ENCODE peak calls at places on chromosomes 6 and 20, in five cellular contexts. J, F, V, Q and U are unnamed samples.
A peak's percentile ranks its signal among the peaks of the same experiment; 100 is the strongest.

GRCh38 chr6:132764370-132764769 is 6.7 kb upstream of the VNN2 start:
- DNase-seq in J (peak; percentile 86), F (no peak), V (no peak), Q (no peak), U (no peak)

GRCh38 chr6:104506429-104506828 is 353.3 kb downstream of the HACE1 start:
- DNase-seq in J (no peak), F (no peak), V (no peak), Q (no peak), U (no peak)

GRCh38 chr20:51802170-51802745 is at the start of gene SALL4:
- DNase-seq in J (no peak), F (no peak), V (no peak), Q (no peak), U (no peak)

GRCh38 chr6:118558811-118559217 is 10.7 kb downstream of the PLN start:
- DNase-seq in J (no peak), F (no peak), V (no peak), Q (no peak), U (no peak)

GRCh38 chr6:8914700-8915099 is 479.4 kb upstream of the SLC35B3 start:
- DNase-seq in J (no peak), F (no peak), V (no peak), Q (no peak), U (no peak)

GRCh38 chr6:99114769-99115406 is 167.1 kb upstream of the FBXL4 start:
- DNase-seq in J (no peak), F (no peak), V (no peak), Q (no peak), U (no peak)

GRCh38 chr6:81693212-81693611 is 59.3 kb downstream of the TENT5A start:
- DNase-seq in J (no peak), F (no peak), V (no peak), Q (no peak), U (no peak)

GRCh38 chr6:10384064-10384317 is 30.9 kb downstream of the TFAP2A start:
- DNase-seq in J (no peak), F (no peak), V (no peak), Q (no peak), U (no peak)

GRCh38 chr20:4507288-4507719 is 214.4 kb upstream of the PRND start:
- DNase-seq in J (peak; percentile 71), F (no peak), V (no peak), Q (no peak), U (no peak)

GRCh38 chr6:132227937-132228336 is 173.3 kb downstream of the MOXD1 start:
- DNase-seq in J (no peak), F (no peak), V (no peak), Q (no peak), U (no peak)

GRCh38 chr6:30730611-30731435 is 10.7 kb downstream of the TUBB start:
- DNase-seq in J (no peak), F (peak; percentile 73), V (no peak), Q (peak; percentile 86), U (peak; percentile 91)

GRCh38 chr20:45878076-45878731 is 2.8 kb upstream of the ZSWIM1 start:
- DNase-seq in J (no peak), F (no peak), V (peak; percentile 36), Q (no peak), U (no peak)

GRCh38 chr20:31949877-31950646 is 1.8 kb downstream of the PDRG1 start:
- DNase-seq in J (no peak), F (no peak), V (no peak), Q (no peak), U (no peak)
- H3K4me3 ChIP-seq in J (no peak overlapping the region), F (peak overlapping the region; percentile 88), V (no peak overlapping the region), Q (no peak overlapping the region), U (no peak overlapping the region)

GRCh38 chr6:89794324-89794723 is 25.3 kb downstream of the MDN1 start:
- DNase-seq in J (no peak), F (no peak), V (no peak), Q (no peak), U (no peak)
- H3K4me3 ChIP-seq in J (no peak overlapping the region), F (peak overlapping the region; percentile 60), V (no peak overlapping the region), Q (no peak overlapping the region), U (no peak overlapping the region)

GRCh38 chr6:137776786-137777185 is 90.3 kb upstream of the TNFAIP3 start:
- DNase-seq in J (no peak), F (no peak), V (no peak), Q (no peak), U (no peak)

GRCh38 chr6:137775720-137776119 is 91.3 kb upstream of the TNFAIP3 start:
- DNase-seq in J (no peak), F (no peak), V (no peak), Q (no peak), U (no peak)

GRCh38 chr6:137777299-137778075 is 89.6 kb upstream of the TNFAIP3 start:
- DNase-seq in J (no peak), F (no peak), V (no peak), Q (no peak), U (no peak)

GRCh38 chr6:137775192-137775591 is 91.9 kb upstream of the TNFAIP3 start:
- DNase-seq in J (no peak), F (no peak), V (no peak), Q (no peak), U (no peak)

GRCh38 chr6:137776256-137776655 is 90.8 kb upstream of the TNFAIP3 start:
- DNase-seq in J (no peak), F (no peak), V (no peak), Q (no peak), U (no peak)
- H3K4me3 ChIP-seq in J (no peak overlapping the region), F (no peak overlapping the region), V (no peak overlapping the region), Q (no peak overlapping the region), U (no peak overlapping the region)

GRCh38 chr6:6002005-6002808 is 4.5 kb downstream of the NRN1 start:
- DNase-seq in J (no peak), F (no peak), V (no peak), Q (no peak), U (no peak)
- H3K4me3 ChIP-seq in J (no peak overlapping the region), F (no peak overlapping the region), V (no peak overlapping the region), Q (no peak overlapping the region), U (no peak overlapping the region)

DNA sequence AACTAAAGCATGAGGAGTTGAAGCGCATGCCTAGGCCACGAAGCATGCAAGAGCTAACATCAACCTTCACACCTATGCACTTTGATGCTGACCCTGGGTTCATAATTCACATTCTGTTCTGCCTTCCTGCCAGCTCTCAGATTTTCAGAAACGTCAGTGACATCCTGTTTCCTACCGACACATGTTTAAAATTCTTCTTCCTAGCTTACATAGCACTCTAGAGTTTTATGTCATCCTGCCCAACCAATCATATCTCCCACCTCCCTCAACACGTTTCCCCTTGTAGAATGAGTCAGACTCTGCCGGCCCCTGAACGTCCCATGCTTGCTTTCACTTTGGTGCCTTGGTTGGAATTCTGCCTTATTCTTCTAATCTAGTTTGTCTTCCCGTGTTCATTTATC is 97.1 kb upstream of the MAP7 start:
- DNase-seq in J (no peak), F (peak; percentile 8), V (peak; percentile 43), Q (no peak), U (no peak)
- H3K4me3 ChIP-seq in J (no peak overlapping the region), F (peak overlapping the region; percentile 45), V (no peak overlapping the region), Q (no peak overlapping the region), U (no peak overlapping the region)

DNA sequence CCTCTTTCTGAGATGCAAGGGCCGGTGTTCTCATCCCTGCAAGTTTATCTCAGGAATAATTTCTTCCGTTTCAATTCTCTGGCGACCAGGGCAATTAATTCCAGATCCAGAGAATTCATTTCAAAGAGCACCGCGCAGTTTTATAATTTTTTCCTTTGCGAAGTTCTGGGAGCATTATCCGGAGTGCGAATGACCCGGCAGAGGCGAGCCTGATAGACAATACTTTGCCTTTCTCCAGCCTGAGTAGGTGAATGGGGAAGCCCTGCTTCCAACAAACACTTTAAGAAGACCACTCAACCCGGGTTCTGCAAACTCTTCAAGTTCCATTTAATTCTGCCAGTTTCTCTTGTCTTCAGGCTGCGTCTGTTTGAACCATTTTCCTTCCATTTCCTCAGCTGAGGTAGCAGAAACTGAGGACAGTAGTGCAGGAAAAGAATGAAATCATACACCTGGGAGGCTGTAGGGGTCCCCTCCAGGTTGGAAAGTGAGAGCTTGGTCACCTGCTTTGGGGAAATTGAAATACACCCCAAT is 974 bp downstream of the VGLL2 start:
- DNase-seq in J (no peak), F (no peak), V (no peak), Q (no peak), U (no peak)
- H3K4me3 ChIP-seq in J (no peak overlapping the region), F (no peak overlapping the region), V (no peak overlapping the region), Q (no peak overlapping the region), U (no peak overlapping the region)

GRCh38 chr20:49325981-49326380 is 48.1 kb upstream of the ZNFX1 start:
- DNase-seq in J (no peak), F (no peak), V (no peak), Q (no peak), U (no peak)
- H3K4me3 ChIP-seq in J (no peak overlapping the region), F (no peak overlapping the region), V (no peak overlapping the region), Q (no peak overlapping the region), U (no peak overlapping the region)